ENCODE peak calls at places on chromosomes 4 and X, in seven cellular contexts. K is C1 segment of cervical spinal cord; B is activated CD8-positive, alpha-beta memory T cell treated with anti-CD3 and anti-CD28 coated beads, Interleukin-2, amount 50 U/mL, for 4 hours; M is fibroblast of mammary gland; L is upper lobe of right lung; T is NCI-H1105; I is HT-29. R is an unnamed sample.

GRCh38 chrX:57918750-57919436 is 8.6 kb upstream of the ZXDA start:
- DNase-seq in M (peak; percentile 51), L (no peak), T (no peak), K (no peak), I (peak; percentile 61), B (no peak), R (no peak)

GRCh38 chr4:122584517-122584916 is 36.3 kb downstream of the IL21 start:
- DNase-seq in T (no peak), I (no peak), M (peak; percentile 94), K (no peak), B (no peak), L (no peak), R (no peak)

GRCh38 chrX:12673487-12673886 is 117.7 kb upstream of the PRPS2 start:
- DNase-seq in T (no peak), K (no peak), L (no peak), B (no peak), I (no peak), M (no peak), R (no peak)

GRCh38 chr4:186204103-186204559 is 12.8 kb downstream of the CYP4V2 start:
- DNase-seq in I (no peak), B (no peak), L (no peak), K (no peak), T (no peak), M (no peak), R (no peak)

GRCh38 chrX:125895518-125895917 is 270.6 kb downstream of the DCAF12L2 start:
- DNase-seq in K (no peak), I (no peak), T (no peak), M (no peak), L (no peak), B (no peak), R (no peak)

GRCh38 chr4:155433636-155434360 is 57.0 kb upstream of the MAP9 start:
- DNase-seq in I (no peak), L (no peak), K (no peak), B (no peak), M (peak; percentile 83), T (no peak), R (no peak)

GRCh38 chrX:71315917-71316316 is 14.4 kb downstream of the ITGB1BP2 start:
- DNase-seq in M (peak; percentile 83), T (no peak), L (no peak), B (no peak), I (no peak), K (no peak), R (no peak)

GRCh38 chr4:10008208-10009005 is 12.9 kb downstream of the SLC2A9 start:
- DNase-seq in L (no peak), K (no peak), T (no peak), M (peak; percentile 43), I (no peak), B (no peak), R (no peak)

GRCh38 chrX:40406330-40406859 is 174.4 kb upstream of the ATP6AP2 start:
- DNase-seq in K (no peak), L (no peak), T (no peak), I (no peak), M (no peak), B (no peak), R (peak; percentile 37)

GRCh38 chrX:11764602-11765067 is 6.6 kb downstream of the MSL3 start:
- DNase-seq in K (no peak), T (no peak), M (no peak), L (no peak), I (no peak), B (no peak), R (no peak)

GRCh38 chrX:38552721-38553120 is 8.6 kb upstream of the TSPAN7 start:
- DNase-seq in B (no peak), T (no peak), I (no peak), L (no peak), K (no peak), M (no peak), R (no peak)

GRCh38 chr4:8732681-8733243 is 138.9 kb downstream of the HMX1 start:
- DNase-seq in L (peak; percentile 42), T (no peak), B (no peak), M (no peak), K (no peak), I (no peak), R (no peak)

GRCh38 chrX:30995060-30995700 is 76.7 kb downstream of the FTHL17 start:
- DNase-seq in I (no peak), T (no peak), M (no peak), L (no peak), K (no peak), B (no peak), R (no peak)

GRCh38 chr4:100631281-100631968 is 113.6 kb upstream of the EMCN start:
- DNase-seq in K (no peak), L (no peak), I (no peak), B (no peak), M (no peak), T (no peak), R (no peak)

GRCh38 chrX:133413218-133413925 is 1.9 kb downstream of the GPC4 start:
- DNase-seq in L (no peak), M (no peak), T (peak; percentile 10), K (no peak), I (no peak), B (no peak), R (no peak)

GRCh38 chr4:35525192-35525978 is 718.9 kb downstream of the ARAP2 start:
- DNase-seq in M (no peak), T (no peak), B (no peak), K (peak; percentile 32), I (no peak), L (peak; percentile 51), R (no peak)

GRCh38 chr4:101044766-101045165 is 302.6 kb downstream of the PPP3CA start:
- DNase-seq in K (no peak), B (no peak), M (no peak), T (no peak), L (no peak), I (no peak), R (no peak)

GRCh38 chrX:64188901-64189300 is 16.6 kb downstream of the AMER1 start:
- DNase-seq in L (no peak), I (no peak), B (no peak), K (no peak), T (no peak), M (no peak), R (no peak)

GRCh38 chr4:145786261-145786660 is 106.3 kb downstream of the C4orf51 start:
- DNase-seq in I (no peak), T (no peak), B (no peak), M (no peak), L (no peak), K (no peak), R (no peak)

GRCh38 chrX:2767631-2768455 is 16.0 kb downstream of the XG start:
- DNase-seq in K (peak; percentile 1), I (no peak), T (no peak), B (no peak), M (peak; percentile 63), L (peak; percentile 72), R (peak; percentile 82)

GRCh38 chr4:155592568-155593343 is 73.9 kb upstream of the GUCY1A1 start:
- DNase-seq in M (peak; percentile 82), L (no peak), B (no peak), I (no peak), T (no peak), K (no peak), R (no peak)

GRCh38 chr4:79065262-79065661 is 126.0 kb upstream of the PAQR3 start:
- DNase-seq in B (no peak), K (no peak), T (no peak), M (no peak), L (no peak), I (no peak), R (no peak)

GRCh38 chrX:53374923-53375322 is 47.5 kb downstream of the SMC1A start:
- DNase-seq in T (no peak), I (no peak), M (no peak), L (no peak), B (no peak), K (no peak), R (no peak)

GRCh38 chr4:84482564-84483563 is 16.2 kb downstream of the NKX6-1 start:
- DNase-seq in K (no peak), L (peak; percentile 75), T (no peak), M (peak; percentile 36), B (no peak), I (no peak), R (no peak)

GRCh38 chrX:138287200-138287865 is 424.2 kb downstream of the FGF13 start:
- DNase-seq in B (no peak), M (no peak), K (no peak), T (no peak), L (no peak), I (no peak), R (no peak)

GRCh38 chrX:150874448-150874847 is 24.0 kb downstream of the CD99L2 start:
- DNase-seq in I (no peak), B (no peak), L (no peak), K (no peak), T (no peak), M (no peak), R (no peak)

GRCh38 chrX:38627683-38628082 is 66.3 kb downstream of the TSPAN7 start:
- DNase-seq in I (peak; percentile 50), M (peak; percentile 36), L (no peak), K (no peak), B (no peak), T (no peak), R (peak; percentile 33)

GRCh38 chr4:62771656-62772557 is 1571.8 kb downstream of the ADGRL3 start:
- DNase-seq in L (no peak), T (no peak), B (no peak), I (no peak), K (no peak), M (no peak), R (peak; percentile 5)

GRCh38 chrX:20952180-20952579 is 422.0 kb upstream of the CNKSR2 start:
- DNase-seq in B (no peak), M (no peak), L (no peak), I (no peak), K (no peak), T (no peak), R (no peak)

GRCh38 chr4:7422898-7423180 is 11.9 kb downstream of the PSAPL1 start:
- DNase-seq in K (no peak), B (no peak), M (no peak), I (no peak), L (no peak), T (no peak), R (no peak)

GRCh38 chr4:99968330-99968729 is 18.3 kb upstream of the H2AZ1 start:
- DNase-seq in T (no peak), M (peak; percentile 79), K (no peak), L (no peak), I (no peak), B (no peak), R (no peak)

GRCh38 chr4:74158561-74159396 is 861 bp downstream of the MTHFD2L start:
- DNase-seq in B (no peak), I (peak; percentile 53), T (no peak), L (no peak), M (peak; percentile 68), K (no peak), R (no peak)

GRCh38 chr4:15702941-15703403 is at the start of gene BST1:
- DNase-seq in K (peak; percentile 27), T (no peak), I (no peak), B (peak; percentile 48), M (peak; percentile 55), L (peak; percentile 87), R (no peak)

GRCh38 chrX:11193035-11193469 is 81.9 kb downstream of the HCCS start:
- DNase-seq in I (peak; percentile 2), T (no peak), K (no peak), B (no peak), M (peak; percentile 85), L (no peak), R (no peak)

GRCh38 chr4:148007303-148007702 is 275.4 kb downstream of the ARHGAP10 start:
- DNase-seq in M (peak; percentile 100), T (no peak), L (no peak), I (peak; percentile 40), B (no peak), K (no peak), R (no peak)

R was measured in WERI-Rb-1.